ENCODE peak calls at places on chromosomes 1 and 21, in ten cellular contexts. A, K, N, S, I, B, C, Q, U and P are unnamed samples.

GRCh38 chr1:224054012-224054411 is 59.9 kb upstream of the FBXO28 start:
- DNase-seq in A (no peak), S (no peak), U (no peak), B (no peak), I (no peak), C (no peak), K (peak), N (no peak), Q (no peak), P (no peak)

GRCh38 chr1:6536291-6536690 is 18.0 kb downstream of the NOL9 start:
- DNase-seq in Q (no peak), A (no peak), K (no peak), S (no peak), C (no peak), N (no peak), B (no peak), U (no peak), I (no peak), P (no peak)

GRCh38 chr1:206663832-206664652 is 20.7 kb upstream of the MAPKAPK2 start:
- DNase-seq in I (peak), B (peak), Q (peak), K (peak), U (no peak), N (no peak), C (peak), S (peak), A (no peak), P (no peak)

GRCh38 chr1:228282329-228283042 is 74.6 kb downstream of the OBSCN start:
- DNase-seq in A (no peak), U (no peak), K (no peak), C (no peak), B (peak), Q (no peak), N (no peak), I (no peak), S (no peak), P (peak)

GRCh38 chr1:167630568-167631385 is 745 bp downstream of the RCSD1 start:
- DNase-seq in A (no peak), N (no peak), K (no peak), U (no peak), B (no peak), Q (no peak), S (no peak), I (no peak), C (peak), P (no peak)

GRCh38 chr21:42282021-42282420 is 33.2 kb downstream of the TFF3 start:
- DNase-seq in N (no peak), Q (no peak), S (no peak), B (no peak), U (no peak), I (no peak), C (no peak), K (no peak), A (no peak), P (no peak)

GRCh38 chr1:87888456-87888855 is 559.8 kb downstream of the LMO4 start:
- DNase-seq in S (no peak), B (no peak), Q (no peak), I (no peak), C (no peak), U (no peak), N (peak), K (no peak), A (peak), P (no peak)

GRCh38 chr1:157798211-157798610 is 21.3 kb upstream of the FCRL2 start:
- DNase-seq in K (peak), N (no peak), S (no peak), I (no peak), Q (no peak), B (no peak), A (no peak), U (no peak), C (no peak), P (no peak)

GRCh38 chr1:41898191-41898713 is 20.5 kb downstream of the HIVEP3 start:
- DNase-seq in Q (peak), K (peak), U (no peak), A (no peak), B (no peak), S (no peak), C (peak), N (peak), I (peak), P (no peak)

GRCh38 chr1:33014464-33015170 is 22.1 kb downstream of the AK2 start:
- DNase-seq in U (no peak), N (no peak), A (no peak), Q (no peak), I (no peak), K (no peak), C (no peak), B (no peak), S (no peak), P (no peak)

GRCh38 chr1:25799346-25799720 is 660 bp upstream of the SELENON start:
- DNase-seq in C (no peak), S (no peak), Q (no peak), A (no peak), K (no peak), I (no peak), N (no peak), B (no peak), U (no peak), P (no peak)

GRCh38 chr1:168709407-168709891 is 19.6 kb downstream of the DPT start:
- DNase-seq in N (peak), Q (no peak), A (peak), K (peak), U (no peak), I (peak), S (no peak), C (no peak), B (no peak), P (no peak)

GRCh38 chr1:22416555-22417454 is 34.8 kb upstream of the ZBTB40 start:
- DNase-seq in A (no peak), S (peak), Q (peak), U (no peak), N (peak), B (peak), I (peak), K (peak), C (peak), P (peak)

GRCh38 chr1:44422161-44422560 is 17.1 kb downstream of the RNF220 start:
- DNase-seq in N (no peak), U (no peak), K (no peak), S (no peak), Q (no peak), I (no peak), A (no peak), C (no peak), B (no peak), P (no peak)

GRCh38 chr1:65182658-65183268 is 34.8 kb downstream of the AK4 start:
- DNase-seq in B (no peak), I (no peak), U (no peak), S (no peak), C (no peak), N (no peak), K (no peak), A (no peak), Q (no peak), P (no peak)

GRCh38 chr1:167185062-167185461 is 35.6 kb upstream of the POU2F1 start:
- DNase-seq in I (no peak), U (no peak), N (no peak), A (no peak), Q (no peak), C (no peak), B (no peak), S (no peak), K (no peak), P (no peak)

GRCh38 chr1:16006010-16006409 is 2.0 kb downstream of the SRARP start:
- DNase-seq in K (no peak), U (no peak), A (no peak), N (no peak), Q (no peak), I (no peak), S (no peak), B (no peak), C (no peak), P (no peak)

GRCh38 chr1:181141431-181141910 is 53.0 kb downstream of the IER5 start:
- DNase-seq in Q (peak), K (peak), U (no peak), N (no peak), A (no peak), S (no peak), C (peak), I (peak), B (no peak), P (peak)